ENCODE peak calls at places on chromosomes 1 and 21, in four cellular contexts. One of them, this sample, is unnamed.

GRCh38 chr1:231421616-231421970 is 494 bp downstream of the EGLN1 start:
- DNase-seq in endodermal cell: no peak
- DNase-seq in AG09309: no peak
- DNase-seq in left ventricle myocardium inferior: peak; percentile 44
- DNase-seq in this sample: no peak

GRCh38 chr1:180567664-180568063 is 8.9 kb downstream of the OVAAL start:
- DNase-seq in endodermal cell: no peak
- DNase-seq in AG09309: no peak
- DNase-seq in left ventricle myocardium inferior: no peak
- DNase-seq in this sample: no peak

GRCh38 chr1:93738075-93738622 is 56.5 kb upstream of the BCAR3 start:
- DNase-seq in endodermal cell: no peak
- DNase-seq in left ventricle myocardium inferior: no peak
- DNase-seq in AG09309: peak; percentile 81
- DNase-seq in this sample: peak; percentile 41

GRCh38 chr1:206470692-206471414 is 577 bp downstream of the IKBKE start:
- DNase-seq in AG09309: no peak
- DNase-seq in endodermal cell: peak; percentile 84
- DNase-seq in left ventricle myocardium inferior: no peak
- DNase-seq in this sample: no peak

GRCh38 chr1:111448482-111448917 is 556 bp downstream of the WDR77 start:
- DNase-seq in AG09309: no peak
- DNase-seq in endodermal cell: no peak
- DNase-seq in left ventricle myocardium inferior: no peak
- DNase-seq in this sample: no peak

GRCh38 chr1:240508950-240509349 is 103.0 kb downstream of the GREM2 start:
- DNase-seq in endodermal cell: no peak
- DNase-seq in AG09309: no peak
- DNase-seq in left ventricle myocardium inferior: no peak
- DNase-seq in this sample: peak; percentile 46

GRCh38 chr1:45403298-45404079 is 63.2 kb upstream of the MUTYH start:
- DNase-seq in left ventricle myocardium inferior: no peak
- DNase-seq in AG09309: no peak
- DNase-seq in endodermal cell: no peak
- DNase-seq in this sample: no peak

GRCh38 chr1:50841791-50842387 is 118.2 kb downstream of the FAF1 start:
- DNase-seq in AG09309: peak; percentile 29
- DNase-seq in endodermal cell: no peak
- DNase-seq in left ventricle myocardium inferior: no peak
- DNase-seq in this sample: no peak

GRCh38 chr1:115337633-115338456 is at the start of gene NGF:
- DNase-seq in endodermal cell: peak; percentile 90
- DNase-seq in AG09309: no peak
- DNase-seq in left ventricle myocardium inferior: peak; percentile 60
- DNase-seq in this sample: no peak

GRCh38 chr1:185376840-185377635 is 60.0 kb upstream of the IVNS1ABP start:
- DNase-seq in left ventricle myocardium inferior: no peak
- DNase-seq in AG09309: no peak
- DNase-seq in endodermal cell: no peak
- DNase-seq in this sample: no peak

GRCh38 chr1:87869563-87869962 is 540.9 kb downstream of the LMO4 start:
- DNase-seq in endodermal cell: no peak
- DNase-seq in left ventricle myocardium inferior: no peak
- DNase-seq in AG09309: peak; percentile 35
- DNase-seq in this sample: peak; percentile 20

GRCh38 chr1:18440385-18441226 is 40.1 kb upstream of the KLHDC7A start:
- DNase-seq in endodermal cell: peak; percentile 47
- DNase-seq in left ventricle myocardium inferior: no peak
- DNase-seq in AG09309: no peak
- DNase-seq in this sample: no peak

GRCh38 chr1:115409097-115409852 is 71.2 kb upstream of the NGF start:
- DNase-seq in endodermal cell: no peak
- DNase-seq in left ventricle myocardium inferior: no peak
- DNase-seq in AG09309: no peak
- DNase-seq in this sample: no peak

GRCh38 chr1:156106624-156107488 is 7.7 kb upstream of the LMNA start:
- DNase-seq in AG09309: no peak
- DNase-seq in endodermal cell: peak; percentile 95
- DNase-seq in left ventricle myocardium inferior: no peak
- DNase-seq in this sample: no peak

GRCh38 chr1:97893844-97894243 is 27.0 kb downstream of the DPYD start:
- DNase-seq in left ventricle myocardium inferior: no peak
- DNase-seq in AG09309: no peak
- DNase-seq in endodermal cell: no peak
- DNase-seq in this sample: no peak

GRCh38 chr1:107724648-107725047 is 240.3 kb downstream of the VAV3 start:
- DNase-seq in endodermal cell: no peak
- DNase-seq in left ventricle myocardium inferior: no peak
- DNase-seq in AG09309: peak; percentile 43
- DNase-seq in this sample: no peak

GRCh38 chr1:154956557-154956956 is 658 bp upstream of the PBXIP1 start:
- DNase-seq in AG09309: no peak
- DNase-seq in left ventricle myocardium inferior: peak; percentile 56
- DNase-seq in endodermal cell: peak; percentile 68
- DNase-seq in this sample: no peak

GRCh38 chr21:42560517-42561179 is 47.0 kb downstream of the SLC37A1 start:
- DNase-seq in endodermal cell: no peak
- DNase-seq in AG09309: no peak
- DNase-seq in left ventricle myocardium inferior: no peak
- DNase-seq in this sample: no peak

GRCh38 chr21:45534591-45535331 is 7.5 kb downstream of the SLC19A1 start:
- DNase-seq in endodermal cell: peak; percentile 51
- DNase-seq in left ventricle myocardium inferior: peak; percentile 82
- DNase-seq in AG09309: no peak
- DNase-seq in this sample: no peak

GRCh38 chr1:109763646-109764415 is at the start of gene EPS8L3:
- DNase-seq in AG09309: no peak
- DNase-seq in endodermal cell: no peak
- DNase-seq in left ventricle myocardium inferior: peak; percentile 6
- DNase-seq in this sample: no peak

GRCh38 chr1:244239261-244239770 is 188.2 kb downstream of the ZBTB18 start:
- DNase-seq in endodermal cell: peak; percentile 17
- DNase-seq in left ventricle myocardium inferior: no peak
- DNase-seq in AG09309: no peak
- DNase-seq in this sample: no peak

GRCh38 chr1:161840363-161840762 is 74.2 kb downstream of the ATF6 start:
- DNase-seq in left ventricle myocardium inferior: no peak
- DNase-seq in AG09309: peak; percentile 28
- DNase-seq in endodermal cell: no peak
- DNase-seq in this sample: no peak

GRCh38 chr1:174289644-174290310 is 130.5 kb downstream of the RABGAP1L start:
- DNase-seq in endodermal cell: no peak
- DNase-seq in AG09309: no peak
- DNase-seq in left ventricle myocardium inferior: peak; percentile 51
- DNase-seq in this sample: no peak

GRCh38 chr1:160325252-160325651 is 17.8 kb downstream of the COPA start:
- DNase-seq in left ventricle myocardium inferior: no peak
- DNase-seq in endodermal cell: no peak
- DNase-seq in AG09309: no peak
- DNase-seq in this sample: no peak

GRCh38 chr1:113978863-113979702 is at the start of gene OLFML3:
- DNase-seq in endodermal cell: peak; percentile 93
- DNase-seq in AG09309: peak; percentile 91
- DNase-seq in left ventricle myocardium inferior: peak; percentile 80
- DNase-seq in this sample: peak; percentile 93

GRCh38 chr1:236086537-236086936 is 21.6 kb upstream of the NID1 start:
- DNase-seq in left ventricle myocardium inferior: no peak
- DNase-seq in AG09309: no peak
- DNase-seq in endodermal cell: no peak
- DNase-seq in this sample: no peak

GRCh38 chr1:39409055-39409816 is 82.2 kb upstream of the BMP8A start:
- DNase-seq in AG09309: no peak
- DNase-seq in left ventricle myocardium inferior: peak; percentile 57
- DNase-seq in endodermal cell: peak; percentile 81
- DNase-seq in this sample: peak; percentile 61

GRCh38 chr1:112309499-112309898 is 86.5 kb upstream of the CTTNBP2NL start:
- DNase-seq in endodermal cell: no peak
- DNase-seq in left ventricle myocardium inferior: no peak
- DNase-seq in AG09309: no peak
- DNase-seq in this sample: no peak

GRCh38 chr1:227583354-227583753 is 20.0 kb downstream of the ZNF678 start:
- DNase-seq in left ventricle myocardium inferior: no peak
- DNase-seq in AG09309: no peak
- DNase-seq in endodermal cell: no peak
- DNase-seq in this sample: no peak

GRCh38 chr1:67566803-67567202 is 118.2 kb upstream of the GADD45A start:
- DNase-seq in AG09309: no peak
- DNase-seq in left ventricle myocardium inferior: no peak
- DNase-seq in endodermal cell: no peak
- DNase-seq in this sample: no peak

GRCh38 chr1:202805886-202806511 is 2.2 kb downstream of the KDM5B start:
- DNase-seq in left ventricle myocardium inferior: no peak
- DNase-seq in endodermal cell: no peak
- DNase-seq in AG09309: no peak
- DNase-seq in this sample: no peak

GRCh38 chr1:116407033-116407432 is 34.0 kb downstream of the ATP1A1 start:
- DNase-seq in left ventricle myocardium inferior: no peak
- DNase-seq in endodermal cell: no peak
- DNase-seq in AG09309: no peak
- DNase-seq in this sample: no peak

GRCh38 chr1:189859385-189859977 is 618.2 kb downstream of the BRINP3 start:
- DNase-seq in left ventricle myocardium inferior: no peak
- DNase-seq in endodermal cell: peak; percentile 81
- DNase-seq in AG09309: no peak
- DNase-seq in this sample: no peak

GRCh38 chr1:87117761-87118160 is 203.3 kb downstream of the HS2ST1 start:
- DNase-seq in AG09309: no peak
- DNase-seq in left ventricle myocardium inferior: no peak
- DNase-seq in endodermal cell: no peak
- DNase-seq in this sample: no peak

GRCh38 chr1:109307363-109308021 is 681 bp upstream of the MYBPHL start:
- DNase-seq in endodermal cell: peak; percentile 55
- DNase-seq in left ventricle myocardium inferior: peak; percentile 60
- DNase-seq in AG09309: no peak
- DNase-seq in this sample: no peak

GRCh38 chr1:44296794-44297193 is 58.3 kb downstream of the ERI3 start:
- DNase-seq in endodermal cell: no peak
- DNase-seq in AG09309: no peak
- DNase-seq in left ventricle myocardium inferior: no peak
- DNase-seq in this sample: no peak

GRCh38 chr1:44296067-44296466 is 59.0 kb downstream of the ERI3 start:
- DNase-seq in AG09309: no peak
- DNase-seq in endodermal cell: no peak
- DNase-seq in left ventricle myocardium inferior: no peak
- DNase-seq in this sample: no peak

GRCh38 chr1:44293761-44294315 is 61.2 kb downstream of the ERI3 start:
- DNase-seq in AG09309: no peak
- DNase-seq in endodermal cell: no peak
- DNase-seq in left ventricle myocardium inferior: peak; percentile 70
- DNase-seq in this sample: no peak

GRCh38 chr1:44292641-44293040 is 62.4 kb downstream of the ERI3 start:
- DNase-seq in left ventricle myocardium inferior: no peak
- DNase-seq in AG09309: no peak
- DNase-seq in endodermal cell: no peak
- DNase-seq in this sample: no peak

DNA sequence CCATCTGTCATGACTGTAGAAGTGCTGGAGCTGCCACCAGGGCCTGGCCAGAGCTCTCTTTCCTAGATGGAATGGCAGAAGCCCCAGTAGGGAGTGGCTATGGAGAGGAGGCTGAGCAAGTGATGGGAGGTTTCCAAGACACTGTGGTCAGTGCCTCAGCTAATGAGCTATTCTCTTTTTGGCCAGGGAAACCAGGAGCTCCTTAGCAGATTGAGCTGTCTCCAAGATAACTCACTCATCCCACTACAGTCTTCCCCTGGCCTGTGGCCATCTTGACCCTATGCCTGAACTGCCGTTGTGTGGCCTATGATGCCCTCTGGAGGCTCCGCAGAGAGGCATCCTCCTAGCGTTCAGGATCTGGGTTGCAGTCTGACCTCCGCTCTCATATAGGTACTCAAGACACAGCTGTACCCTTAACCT is 60.5 kb downstream of the ERI3 start:
- DNase-seq in endodermal cell: peak; percentile 89
- DNase-seq in AG09309: peak; percentile 80
- DNase-seq in left ventricle myocardium inferior: no peak
- DNase-seq in this sample: no peak
- TF ChIP-seq CTCF in endodermal cell: peak; percentile 90
- TF ChIP-seq CTCF in AG09309: peak; percentile 63
- TF ChIP-seq CTCF in left ventricle myocardium inferior: peak; percentile 26
- TF ChIP-seq CTCF in this sample: peak; percentile 28

GRCh38 chr1:54186056-54186455 is 13.8 kb downstream of the CYB5RL start:
- DNase-seq in endodermal cell: no peak
- DNase-seq in left ventricle myocardium inferior: no peak
- DNase-seq in AG09309: no peak
- DNase-seq in this sample: no peak
- TF ChIP-seq CTCF in endodermal cell: no peak
- TF ChIP-seq CTCF in left ventricle myocardium inferior: no peak
- TF ChIP-seq CTCF in AG09309: no peak
- TF ChIP-seq CTCF in this sample: no peak

GRCh38 chr1:63143482-63143881 is 178.9 kb upstream of the FOXD3 start:
- DNase-seq in AG09309: no peak
- DNase-seq in endodermal cell: no peak
- DNase-seq in left ventricle myocardium inferior: no peak
- DNase-seq in this sample: no peak
- TF ChIP-seq CTCF in AG09309: peak; percentile 38
- TF ChIP-seq CTCF in endodermal cell: peak; percentile 12
- TF ChIP-seq CTCF in left ventricle myocardium inferior: no peak
- TF ChIP-seq CTCF in this sample: no peak

DNA sequence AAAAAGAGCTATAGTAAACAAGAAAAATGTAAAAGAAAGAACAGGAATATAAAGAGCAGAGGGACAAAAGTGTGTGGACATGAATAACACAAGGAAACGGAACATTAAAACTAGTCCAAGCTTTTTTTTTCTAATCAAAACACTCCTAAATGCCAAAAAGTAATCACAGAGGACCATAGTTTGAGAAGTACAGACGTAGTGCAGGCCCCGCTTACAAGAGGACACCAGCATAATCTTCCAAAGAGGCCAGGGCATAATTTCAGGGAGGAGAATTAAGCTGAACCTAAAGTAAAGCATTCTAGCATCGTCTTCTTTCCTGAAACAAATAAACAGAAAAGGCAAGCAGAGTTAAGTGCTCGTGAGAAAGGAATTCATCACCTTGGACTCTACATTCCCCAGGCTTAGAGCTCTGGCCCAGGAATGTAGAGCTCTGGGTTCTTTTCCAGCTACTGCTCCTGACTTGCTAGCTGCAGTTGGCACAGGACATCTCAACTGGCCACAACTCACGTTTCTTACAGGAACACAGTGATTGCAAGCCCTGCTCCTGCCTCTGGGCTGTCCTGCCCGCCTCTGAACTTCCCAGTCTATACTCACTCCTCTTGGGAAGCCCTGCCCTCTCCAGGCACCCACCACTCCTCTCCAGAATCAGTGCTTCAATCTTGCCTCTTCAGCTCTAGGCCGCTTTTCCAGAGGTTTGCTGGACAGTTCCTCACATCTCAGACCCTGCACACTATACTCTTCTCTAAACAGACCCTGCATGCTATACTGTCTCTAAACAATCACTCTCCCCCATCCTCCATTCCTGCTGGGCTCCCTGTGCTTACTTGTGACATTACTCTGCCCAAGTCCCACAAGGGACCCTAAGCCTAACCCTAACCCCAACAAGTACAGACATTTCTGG is 9.8 kb downstream of the RGS8 start:
- DNase-seq in endodermal cell: peak; percentile 82
- DNase-seq in left ventricle myocardium inferior: no peak
- DNase-seq in AG09309: no peak
- DNase-seq in this sample: no peak
- TF ChIP-seq CTCF in endodermal cell: peak; percentile 40
- TF ChIP-seq CTCF in left ventricle myocardium inferior: peak; percentile 14
- TF ChIP-seq CTCF in AG09309: no peak
- TF ChIP-seq CTCF in this sample: no peak

GRCh38 chr1:118989878-118990378 is 1.8 kb upstream of the TBX15 start:
- DNase-seq in AG09309: no peak
- DNase-seq in left ventricle myocardium inferior: no peak
- DNase-seq in endodermal cell: peak; percentile 82
- DNase-seq in this sample: no peak
- TF ChIP-seq CTCF in AG09309: no peak
- TF ChIP-seq CTCF in left ventricle myocardium inferior: no peak
- TF ChIP-seq CTCF in endodermal cell: no peak
- TF ChIP-seq CTCF in this sample: no peak